ENCODE peak calls at places on chromosomes 5 and 9, in four cellular contexts. Z is esophagus squamous epithelium, Q is ovary, A is small intestine. N is an unnamed sample. For H3K27me3, the result is how much of the 10 kb centered on the place peaks cover.

GRCh38 chr9:19379697-19380046 is 364 bp downstream of the RPS6 start:
- DNase-seq in Z (no peak), Q (no peak), A (no peak), N (no peak)

GRCh38 chr5:55344392-55344992 is 36.7 kb downstream of the MTREX start:
- DNase-seq in Z (no peak), Q (peak), A (peak), N (peak)

GRCh38 chr9:74770508-74771261 is 117.0 kb downstream of the TRPM6 start:
- DNase-seq in Z (no peak), Q (no peak), A (no peak), N (no peak)

GRCh38 chr9:26597542-26597941 is 295.1 kb downstream of the CAAP1 start:
- DNase-seq in Z (no peak), Q (no peak), A (no peak), N (no peak)

GRCh38 chr9:19108038-19108437 is 5.3 kb upstream of the HAUS6 start:
- DNase-seq in Z (no peak), Q (no peak), A (no peak), N (no peak)

GRCh38 chr9:121945849-121946248 is 147.3 kb downstream of the TTLL11 start:
- DNase-seq in Z (no peak), Q (no peak), A (no peak), N (no peak)

GRCh38 chr5:50730336-50730735 is 63.9 kb downstream of the PARP8 start:
- DNase-seq in Z (no peak), Q (no peak), A (no peak), N (no peak)

GRCh38 chr5:119037496-119038215 is 33.2 kb upstream of the DMXL1 start:
- DNase-seq in Z (no peak), Q (no peak), A (peak), N (no peak)

GRCh38 chr5:1468247-1468612 is 23.0 kb upstream of the SLC6A3 start:
- DNase-seq in Z (no peak), Q (no peak), A (peak), N (no peak)

GRCh38 chr5:100872409-100873190 is 30.5 kb downstream of the ST8SIA4 start:
- DNase-seq in Z (no peak), Q (no peak), A (no peak), N (no peak)

GRCh38 chr5:27010646-27011045 is 27.7 kb downstream of the CDH9 start:
- DNase-seq in Z (no peak), Q (no peak), A (no peak), N (no peak)

GRCh38 chr9:122036988-122037387 is 56.1 kb downstream of the TTLL11 start:
- DNase-seq in Z (no peak), Q (no peak), A (no peak), N (no peak)

GRCh38 chr5:9112520-9113291 is 433.2 kb downstream of the SEMA5A start:
- DNase-seq in Z (no peak), Q (no peak), A (no peak), N (no peak)

GRCh38 chr5:94705427-94705826 is 87.0 kb downstream of the SLF1 start:
- DNase-seq in Z (no peak), Q (no peak), A (no peak), N (no peak)

GRCh38 chr9:125407974-125408900 is 146.6 kb downstream of the GAPVD1 start:
- DNase-seq in Z (no peak), Q (peak), A (peak), N (peak)

GRCh38 chr5:127961006-127961763 is 122.4 kb upstream of the SLC12A2 start:
- DNase-seq in Z (no peak), Q (no peak), A (no peak), N (no peak)

GRCh38 chr9:70407081-70407503 is 7.4 kb downstream of the KLF9 start:
- DNase-seq in Z (no peak), Q (peak), A (no peak), N (peak)

GRCh38 chr9:109181284-109181683 is 14.2 kb upstream of the FRRS1L start:
- DNase-seq in Z (no peak), Q (no peak), A (no peak), N (no peak)

GRCh38 chr5:173457482-173457881 is 129.3 kb upstream of the STC2 start:
- DNase-seq in Z (no peak), Q (no peak), A (no peak), N (no peak)
- H3K4me3 ChIP-seq in Z (no peak), Q (no peak), A (no peak), N (no peak)

DNA sequence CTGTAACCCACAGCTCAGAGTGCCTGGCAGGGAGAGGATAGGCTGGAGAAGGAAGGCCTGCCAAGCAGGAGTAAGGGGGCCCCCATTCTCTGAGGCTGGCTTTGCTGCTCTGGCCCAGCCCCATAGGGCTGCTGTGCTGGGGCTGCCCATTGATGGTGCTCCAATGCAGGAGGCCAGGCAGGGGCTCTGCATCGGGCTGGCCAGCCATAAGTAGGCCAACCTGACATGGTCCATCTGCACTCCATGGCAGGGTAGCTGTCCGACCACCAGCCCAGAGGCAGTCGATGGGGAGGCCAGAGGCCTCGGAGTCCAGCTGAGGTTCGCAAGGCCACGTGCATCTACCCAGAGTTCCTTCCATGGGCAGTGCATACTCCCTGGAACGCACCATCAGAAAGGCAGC is 75.0 kb upstream of the PITX1 start:
- DNase-seq in Z (no peak), Q (no peak), A (no peak), N (no peak)
- H3K27me3 ChIP-seq in Z (under half), Q (under half), A (under half), N (under half)

DNA sequence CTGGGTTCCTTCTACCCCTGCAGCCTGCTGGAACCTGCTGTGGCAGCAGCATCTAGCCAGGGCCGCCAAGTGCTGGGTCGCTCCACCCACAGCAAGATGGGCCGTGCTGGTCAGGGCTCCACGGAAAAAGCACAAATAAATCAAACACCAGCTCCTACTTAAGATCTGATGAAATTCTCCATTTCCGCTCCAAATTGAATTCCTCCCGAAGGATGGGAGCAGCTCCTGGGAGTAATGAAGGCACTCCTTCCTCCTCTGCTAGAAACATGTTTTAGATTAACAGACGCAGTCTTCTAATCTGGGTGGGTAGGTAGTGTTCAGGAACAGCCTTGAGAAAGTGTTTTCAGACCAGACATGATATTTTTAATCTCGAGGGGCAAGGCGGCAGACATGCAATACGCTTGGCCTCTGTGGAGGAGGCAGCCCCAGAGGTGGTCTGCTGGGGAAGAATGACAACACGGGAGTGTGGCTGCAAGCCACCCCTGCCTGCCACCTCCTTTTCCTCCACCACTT is 194.0 kb downstream of the AOPEP start:
- DNase-seq in Z (no peak), Q (peak), A (no peak), N (no peak)
- H3K4me3 ChIP-seq in Z (no peak), Q (no peak), A (no peak), N (no peak)

GRCh38 chr9:93857528-93857927 is 97.6 kb downstream of the BARX1 start:
- DNase-seq in Z (no peak), Q (no peak), A (no peak), N (no peak)

DNA sequence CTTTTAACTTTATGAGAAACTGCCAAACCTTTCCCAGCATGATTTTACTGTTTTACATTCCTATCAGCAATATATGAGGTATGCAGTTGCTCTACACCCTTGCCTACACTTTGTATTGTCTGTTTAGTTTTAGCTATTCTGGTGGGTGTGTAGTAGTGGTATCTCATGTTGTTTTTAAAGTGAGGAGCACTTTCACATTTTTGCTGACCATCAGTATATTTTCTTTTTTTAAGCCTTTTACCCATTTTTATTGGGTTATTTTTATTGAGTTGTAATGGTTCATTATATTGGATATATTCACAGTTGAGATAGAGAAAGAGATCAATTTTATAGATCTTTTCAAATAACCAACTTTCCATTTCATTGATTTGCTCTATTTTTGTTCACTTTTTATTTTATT is 102.4 kb downstream of the BARX1 start:
- DNase-seq in Z (no peak), Q (no peak), A (no peak), N (no peak)
- H3K27me3 ChIP-seq in Z (under half), Q (under half), A (under half), N (under half)

GRCh38 chr9:22005083-22005699 is 3.9 kb downstream of the CDKN2B start:
- DNase-seq in Z (no peak), Q (no peak), A (peak), N (no peak)
- H3K4me3 ChIP-seq in Z (peak), Q (no peak), A (peak), N (no peak)

GRCh38 chr9:136135326-136136126 is 16.9 kb upstream of the TMEM250 start:
- DNase-seq in Z (no peak), Q (no peak), A (no peak), N (no peak)

GRCh38 chr9:136131629-136132499 is 13.2 kb upstream of the TMEM250 start:
- DNase-seq in Z (no peak), Q (no peak), A (no peak), N (no peak)

GRCh38 chr9:136133191-136133958 is 14.7 kb upstream of the TMEM250 start:
- DNase-seq in Z (no peak), Q (no peak), A (no peak), N (no peak)

GRCh38 chr9:136133959-136134484 is 15.3 kb upstream of the TMEM250 start:
- DNase-seq in Z (no peak), Q (no peak), A (no peak), N (no peak)

DNA sequence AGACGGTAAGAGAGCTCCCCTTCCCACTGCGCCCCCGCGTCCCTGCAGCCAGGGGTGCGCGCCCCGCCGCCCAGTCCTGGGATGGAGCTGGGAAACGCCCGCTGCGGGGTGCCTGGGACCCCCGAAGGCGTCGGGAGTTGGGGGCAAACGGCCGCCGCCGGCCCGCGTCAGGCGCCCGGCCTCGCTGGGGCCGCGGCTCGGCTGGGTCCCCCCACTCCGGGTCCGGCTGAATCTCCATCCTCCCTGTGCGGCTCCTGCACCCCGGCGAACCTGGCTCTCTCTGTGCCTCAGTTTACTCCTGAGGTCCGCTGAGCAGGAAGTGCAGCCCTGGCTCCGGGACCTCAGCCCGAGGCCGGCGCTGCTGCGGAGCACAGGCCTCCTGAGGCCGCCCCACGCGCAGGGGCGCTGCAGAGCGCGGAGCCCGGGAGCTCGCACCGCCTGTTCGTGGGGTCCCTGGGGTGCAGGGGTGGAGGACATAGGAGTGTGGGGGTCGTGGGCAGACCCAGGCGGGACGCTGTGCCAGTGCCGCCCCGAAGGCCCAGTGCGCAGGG is 13.9 kb upstream of the TMEM250 start:
- DNase-seq in Z (no peak), Q (no peak), A (no peak), N (no peak)
- H3K27me3 ChIP-seq in Z (under half), Q (under half), A (under half), N (half or more)

DNA sequence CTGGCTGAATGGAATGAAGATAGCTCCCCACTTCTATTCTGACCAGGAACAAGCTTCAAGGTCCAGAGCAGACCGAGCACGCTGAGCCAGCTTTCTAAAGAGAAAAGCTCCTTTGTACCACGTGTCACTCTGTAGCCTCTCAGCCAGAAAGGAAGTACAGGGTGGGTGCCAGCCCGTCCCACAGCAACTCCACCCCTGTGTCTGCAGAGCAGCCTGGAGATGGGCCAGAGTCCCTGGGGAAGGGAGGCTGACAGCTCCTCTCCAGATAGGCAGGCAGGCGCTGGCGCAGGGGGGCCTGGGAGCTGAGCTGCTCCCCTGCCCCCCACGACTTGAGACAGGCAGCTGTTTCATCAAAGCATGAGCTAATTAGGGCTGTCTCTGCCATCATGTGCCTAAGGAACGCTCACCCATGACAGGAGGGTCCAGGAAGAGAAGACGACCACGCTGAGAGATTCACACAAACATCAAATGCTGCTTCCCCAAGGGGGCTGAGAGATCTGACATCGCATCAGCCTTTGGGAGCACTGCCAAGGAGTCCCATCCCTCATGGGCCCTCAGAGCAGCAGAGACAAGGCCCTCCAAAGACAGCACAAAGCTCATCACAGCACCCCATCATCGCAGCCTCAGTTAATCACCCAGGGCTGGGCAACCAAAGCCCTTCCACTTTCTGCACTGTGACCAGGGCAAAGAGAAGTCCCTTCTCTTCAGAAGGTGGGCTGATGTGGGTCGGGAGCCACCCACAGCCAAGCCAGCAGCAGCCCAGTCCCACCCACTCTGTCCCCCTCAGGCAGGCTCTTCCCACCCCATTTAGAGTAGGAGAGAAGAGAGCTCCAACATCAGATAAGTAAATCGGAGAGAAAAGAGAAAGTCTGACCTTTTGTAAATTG is 78.5 kb upstream of the LRRTM2 start:
- DNase-seq in Z (no peak), Q (peak), A (peak), N (no peak)
- H3K4me3 ChIP-seq in Z (no peak), Q (no peak), A (no peak), N (no peak)

DNA sequence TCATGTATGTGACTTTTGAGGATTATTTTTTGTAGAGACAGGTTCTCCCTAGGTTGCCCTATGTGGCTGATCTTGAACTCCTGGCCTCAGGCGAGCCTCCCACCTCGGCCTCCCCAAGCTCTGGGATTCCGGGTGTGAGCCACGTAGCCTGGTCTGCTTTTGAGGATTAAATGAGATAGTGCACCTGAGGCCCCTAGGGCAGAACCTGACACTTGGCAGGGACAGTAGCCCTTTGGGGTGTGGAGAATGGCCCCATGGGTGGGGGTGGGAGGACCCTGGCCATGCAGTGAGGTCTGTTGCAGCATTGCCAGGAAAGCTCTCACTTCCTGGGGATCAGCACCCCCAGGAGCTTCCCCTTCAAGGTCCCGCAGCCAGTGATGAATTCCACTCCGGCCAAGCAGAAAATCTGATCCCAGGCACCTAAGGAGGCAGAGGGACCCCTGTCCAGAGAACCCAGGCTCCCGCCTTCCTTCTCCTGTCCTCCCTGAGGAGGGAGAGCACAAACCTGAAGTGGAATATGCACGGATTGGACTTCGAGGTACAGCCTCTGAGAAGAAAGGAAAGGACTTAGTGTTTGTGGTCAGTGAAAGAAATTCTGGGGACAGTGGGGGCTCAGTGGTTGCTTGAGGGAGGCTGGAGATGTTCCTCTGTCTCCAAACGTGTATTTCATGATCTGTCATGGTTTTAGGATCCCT is 73.9 kb upstream of the UNC5A start:
- DNase-seq in Z (no peak), Q (no peak), A (no peak), N (peak)
- H3K27me3 ChIP-seq in Z (under half), Q (under half), A (under half), N (half or more)

GRCh38 chr5:96768708-96769251 is 39.0 kb downstream of the ERAP1 start:
- DNase-seq in Z (no peak), Q (no peak), A (no peak), N (no peak)
- H3K4me3 ChIP-seq in Z (no peak), Q (no peak), A (no peak), N (no peak)

N was measured in SJSA1.